ENCODE peak calls at places on chromosomes 13 and 19, in six cellular contexts. Z, B, P, A, T and E are unnamed samples.

GRCh38 chr13:113597386-113598080 is 13.0 kb downstream of the TFDP1 start:
- DNase-seq in Z (no peak), B (no peak), P (no peak), A (no peak), T (no peak), E (no peak)

GRCh38 chr19:7188682-7189629 is 105.3 kb downstream of the INSR start:
- DNase-seq in Z (no peak), B (no peak), P (no peak), A (no peak), T (no peak), E (no peak)

GRCh38 chr13:56314755-56315154 is 826.0 kb upstream of the PRR20A start:
- DNase-seq in Z (no peak), B (no peak), P (no peak), A (no peak), T (no peak), E (no peak)

GRCh38 chr19:38321646-38322323 is 2.1 kb downstream of the KCNK6 start:
- DNase-seq in Z (no peak), B (no peak), P (no peak), A (no peak), T (no peak), E (peak)

GRCh38 chr19:49973987-49974386 is 13.0 kb upstream of the SIGLEC11 start:
- DNase-seq in Z (no peak), B (no peak), P (no peak), A (no peak), T (no peak), E (no peak)

GRCh38 chr13:26952551-26953138 is 192.1 kb upstream of the GPR12 start:
- DNase-seq in Z (no peak), B (peak), P (no peak), A (no peak), T (no peak), E (no peak)

GRCh38 chr13:43815204-43815603 is 28.4 kb upstream of the ENOX1 start:
- DNase-seq in Z (peak), B (no peak), P (peak), A (no peak), T (no peak), E (peak)

GRCh38 chr13:112241288-112241687 is 134.9 kb upstream of the SPACA7 start:
- DNase-seq in Z (no peak), B (no peak), P (no peak), A (no peak), T (no peak), E (no peak)

GRCh38 chr13:66853559-66853958 is 376.6 kb downstream of the PCDH9 start:
- DNase-seq in Z (no peak), B (no peak), P (no peak), A (no peak), T (no peak), E (no peak)

GRCh38 chr19:47438793-47439220 is 19.5 kb upstream of the MEIS3 start:
- DNase-seq in Z (no peak), B (no peak), P (no peak), A (no peak), T (no peak), E (no peak)

GRCh38 chr19:40974633-40975037 is 16.4 kb upstream of the CYP2B6 start:
- DNase-seq in Z (peak), B (peak), P (peak), A (peak), T (peak), E (peak)

GRCh38 chr13:110479648-110480047 is 81.9 kb downstream of the RAB20 start:
- DNase-seq in Z (no peak), B (no peak), P (no peak), A (no peak), T (no peak), E (no peak)

GRCh38 chr19:4374451-4375163 is 25.7 kb downstream of the SH3GL1 start:
- DNase-seq in Z (peak), B (no peak), P (peak), A (peak), T (no peak), E (peak)

GRCh38 chr19:802497-802887 is 5.2 kb downstream of the PTBP1 start:
- DNase-seq in Z (peak), B (no peak), P (peak), A (no peak), T (no peak), E (no peak)

GRCh38 chr13:46896346-46897138 is at the start of gene HTR2A:
- DNase-seq in Z (peak), B (peak), P (peak), A (no peak), T (no peak), E (peak)

GRCh38 chr19:42662714-42663113 is 68.0 kb upstream of the CEACAM8 start:
- DNase-seq in Z (no peak), B (no peak), P (no peak), A (no peak), T (no peak), E (no peak)

GRCh38 chr19:33437351-33438015 is 64.0 kb downstream of the CEBPG start:
- DNase-seq in Z (no peak), B (no peak), P (no peak), A (no peak), T (no peak), E (no peak)

GRCh38 chr19:5864725-5865486 is 5.4 kb downstream of the FUT5 start:
- DNase-seq in Z (no peak), B (no peak), P (no peak), A (no peak), T (no peak), E (no peak)

GRCh38 chr19:11164879-11165406 is 9.4 kb upstream of the SPC24 start:
- DNase-seq in Z (no peak), B (no peak), P (peak), A (no peak), T (no peak), E (peak)

GRCh38 chr19:35695895-35696422 is 8.4 kb upstream of the ZBTB32 start:
- DNase-seq in Z (no peak), B (no peak), P (no peak), A (no peak), T (no peak), E (no peak)

GRCh38 chr19:4369109-4369887 is 25.9 kb downstream of the MPND start:
- DNase-seq in Z (no peak), B (peak), P (peak), A (peak), T (peak), E (peak)

GRCh38 chr13:33205804-33206221 is 79.7 kb downstream of the STARD13 start:
- DNase-seq in Z (peak), B (peak), P (peak), A (no peak), T (no peak), E (peak)

GRCh38 chr19:13506550-13506878 is 235 bp upstream of the CACNA1A start:
- DNase-seq in Z (no peak), B (no peak), P (no peak), A (no peak), T (no peak), E (no peak)

GRCh38 chr19:32387701-32388392 is 17.7 kb upstream of the DPY19L3 start:
- DNase-seq in Z (peak), B (no peak), P (peak), A (peak), T (no peak), E (peak)

GRCh38 chr19:15776991-15777787 is 10.3 kb upstream of the OR10H5 start:
- DNase-seq in Z (no peak), B (no peak), P (no peak), A (no peak), T (no peak), E (no peak)

GRCh38 chr13:37068962-37069361 is 9.5 kb upstream of the SUPT20H start:
- DNase-seq in Z (no peak), B (no peak), P (peak), A (no peak), T (no peak), E (peak)

GRCh38 chr19:39631178-39631577 is 24.5 kb upstream of the LGALS16 start:
- DNase-seq in Z (no peak), B (no peak), P (no peak), A (no peak), T (no peak), E (no peak)

GRCh38 chr19:37933965-37934364 is 27.0 kb downstream of the SIPA1L3 start:
- DNase-seq in Z (peak), B (no peak), P (peak), A (no peak), T (no peak), E (no peak)

GRCh38 chr19:3095375-3096191 is 1.4 kb downstream of the GNA11 start:
- DNase-seq in Z (no peak), B (peak), P (no peak), A (no peak), T (peak), E (peak)

GRCh38 chr13:51621597-51621996 is 37.3 kb downstream of the WDFY2 start:
- DNase-seq in Z (no peak), B (no peak), P (no peak), A (no peak), T (no peak), E (no peak)

GRCh38 chr19:29771708-29772415 is 39.9 kb upstream of the CCNE1 start:
- DNase-seq in Z (peak), B (peak), P (peak), A (peak), T (no peak), E (peak)

GRCh38 chr13:100537951-100538462 is 50.6 kb downstream of the GGACT start:
- DNase-seq in Z (no peak), B (no peak), P (no peak), A (no peak), T (no peak), E (no peak)

GRCh38 chr19:44582581-44583265 is 30.6 kb upstream of the IGSF23 start:
- DNase-seq in Z (no peak), B (no peak), P (no peak), A (peak), T (no peak), E (peak)